ENCODE peak calls at places on chromosomes 1 and 21, in nine cellular contexts. L is occipital lobe; B is retina; J is HS-5; Y is KBM-7; F is activated naive CD4-positive, alpha-beta T cell treated with anti-CD3 and anti-CD28 coated beads, Interleukin-2, amount 10 ng/mL, durations not matched to agents 7 days and 5 days; G is IMR-90; E is stimulated activated CD4-positive, alpha-beta T cell treated with anti-CD3 and anti-CD28 coated beads, TNF-alpha, amount 100 ng/mL, for 24 hours; V is astrocyte of the spinal cord. Q is an unnamed sample.

GRCh38 chr1:89794406-89794805 is 26.4 kb upstream of the LRRC8D start:
- DNase-seq in G (peak), L (no peak), F (no peak), V (peak), Y (no peak), J (no peak), E (no peak), B (no peak), Q (no peak)

GRCh38 chr1:65420590-65421340 is at the start of the genes LEPR and LEPROT:
- DNase-seq in Y (peak), F (no peak), L (no peak), B (peak), V (peak), J (no peak), G (peak), E (no peak), Q (no peak)

GRCh38 chr1:164702216-164702615 is 143.2 kb downstream of the PBX1 start:
- DNase-seq in Y (no peak), B (no peak), V (peak), L (no peak), J (no peak), E (no peak), G (peak), F (no peak), Q (no peak)

GRCh38 chr1:70914224-70914623 is 133.4 kb downstream of the PTGER3 start:
- DNase-seq in G (no peak), E (no peak), L (no peak), B (no peak), V (no peak), F (no peak), J (no peak), Y (no peak), Q (no peak)

GRCh38 chr1:183804916-183805734 is at the start of gene RGL1:
- DNase-seq in G (peak), J (no peak), L (peak), E (no peak), Y (no peak), V (peak), B (peak), F (peak), Q (peak)

GRCh38 chr21:43210454-43211084 is 41.8 kb downstream of the CRYAA start:
- DNase-seq in V (no peak), E (no peak), J (no peak), L (no peak), G (no peak), Y (no peak), F (no peak), B (no peak), Q (peak)

GRCh38 chr21:38012700-38013099 is 96.4 kb upstream of the KCNJ6 start:
- DNase-seq in J (no peak), Y (no peak), E (no peak), V (no peak), F (no peak), B (no peak), G (no peak), L (no peak), Q (no peak)

GRCh38 chr1:60118119-60118518 is 44.5 kb upstream of the C1orf87 start:
- DNase-seq in G (no peak), F (no peak), B (no peak), E (no peak), J (no peak), Y (no peak), L (no peak), V (no peak), Q (no peak)

GRCh38 chr1:117128323-117129079 is 7.0 kb upstream of the TRIM45 start:
- DNase-seq in E (no peak), J (no peak), B (peak), G (peak), V (peak), L (no peak), F (no peak), Y (peak), Q (no peak)

GRCh38 chr1:219666242-219666641 is 53.3 kb upstream of the ZC3H11B start:
- DNase-seq in E (no peak), L (peak), V (peak), G (peak), Y (no peak), B (no peak), J (peak), F (no peak), Q (no peak)

GRCh38 chr1:55572878-55573734 is 357.9 kb upstream of the USP24 start:
- DNase-seq in Y (no peak), E (no peak), J (peak), V (peak), G (peak), L (no peak), F (no peak), B (no peak), Q (no peak)

GRCh38 chr1:80424249-80424648 is 1376.5 kb upstream of the ADGRL2 start:
- DNase-seq in J (no peak), V (no peak), L (no peak), G (no peak), B (no peak), F (no peak), Y (no peak), E (no peak), Q (no peak)

GRCh38 chr1:53526451-53527101 is 67.4 kb downstream of the DMRTB1 start:
- DNase-seq in E (no peak), L (no peak), J (no peak), V (peak), F (no peak), B (peak), G (peak), Y (no peak), Q (no peak)

GRCh38 chr1:26283226-26283853 is 3.5 kb downstream of the SH3BGRL3 start:
- DNase-seq in F (no peak), Y (no peak), V (no peak), E (no peak), L (no peak), B (no peak), J (no peak), G (no peak), Q (no peak)

GRCh38 chr1:23554481-23555224 is 4.6 kb downstream of the ID3 start:
- DNase-seq in G (peak), J (no peak), Y (peak), F (peak), L (peak), E (peak), B (peak), V (peak), Q (peak)

GRCh38 chr1:33718166-33718565 is 145.7 kb upstream of the HMGB4 start:
- DNase-seq in L (no peak), B (peak), J (no peak), E (no peak), G (no peak), Y (no peak), F (no peak), V (no peak), Q (no peak)

GRCh38 chr1:102588536-102588935 is 519.8 kb downstream of the COL11A1 start:
- DNase-seq in G (no peak), L (no peak), V (no peak), J (no peak), B (no peak), Y (no peak), F (no peak), E (no peak), Q (no peak)

GRCh38 chr1:157156058-157156541 is 17.9 kb upstream of the ETV3 start:
- DNase-seq in B (peak), V (peak), E (peak), G (peak), F (peak), L (no peak), Y (peak), J (no peak), Q (peak)

GRCh38 chr1:231557898-231558710 is 29.6 kb downstream of the TSNAX start:
- DNase-seq in V (peak), Y (no peak), L (no peak), F (no peak), B (no peak), G (peak), J (peak), E (no peak), Q (no peak)

GRCh38 chr1:14689996-14690614 is 91.6 kb downstream of the KAZN start:
- DNase-seq in V (peak), L (no peak), F (no peak), B (no peak), E (no peak), J (no peak), Y (no peak), G (no peak), Q (peak)

GRCh38 chr1:88683848-88684481 is at the start of gene PKN2:
- DNase-seq in J (peak), L (peak), G (peak), E (peak), F (peak), V (peak), Y (peak), B (peak), Q (peak)

GRCh38 chr1:21530368-21531016 is 21.3 kb downstream of the ALPL start:
- DNase-seq in B (no peak), E (no peak), V (peak), G (peak), J (no peak), F (no peak), Y (no peak), L (no peak), Q (no peak)

GRCh38 chr1:170063109-170063826 is 11.2 kb downstream of the KIFAP3 start:
- DNase-seq in G (peak), V (no peak), J (no peak), L (no peak), E (no peak), Y (no peak), F (no peak), B (no peak), Q (no peak)

GRCh38 chr1:70840260-70840953 is 207.2 kb downstream of the PTGER3 start:
- DNase-seq in V (no peak), L (no peak), G (no peak), F (no peak), Y (no peak), J (no peak), E (no peak), B (no peak), Q (no peak)

Q was measured in head of caudate nucleus.